ENCODE peak calls at places on chromosomes 5 and 9, in six cellular contexts. Y, E, C, H, S and X are unnamed samples.

GRCh38 chr9:137237759-137238726 is 3.0 kb upstream of the TUBB4B start:
- DNase-seq in E (no peak), H (no peak), S (no peak), C (no peak), Y (no peak), X (peak; percentile 72)

GRCh38 chr5:140391732-140392131 is 9.9 kb upstream of the ANKHD1 start:
- DNase-seq in H (no peak), S (no peak), C (no peak), Y (no peak), E (no peak), X (no peak)

GRCh38 chr9:110588296-110588695 is 8.8 kb upstream of the SVEP1 start:
- DNase-seq in Y (no peak), C (no peak), S (no peak), E (no peak), H (no peak), X (no peak)

GRCh38 chr5:175109058-175109755 is 334.8 kb downstream of the DRD1 start:
- DNase-seq in S (no peak), E (no peak), C (no peak), H (no peak), Y (no peak), X (no peak)

GRCh38 chr9:137303031-137303892 is 1.2 kb upstream of the NRARP start:
- DNase-seq in Y (no peak), E (peak; percentile 51), C (no peak), H (peak; percentile 70), S (peak; percentile 42), X (peak; percentile 81)

GRCh38 chr5:58245479-58245845 is 214.4 kb downstream of the PLK2 start:
- DNase-seq in H (no peak), S (no peak), C (no peak), E (no peak), Y (no peak), X (no peak)

GRCh38 chr5:53942724-53943123 is 367.6 kb downstream of the ARL15 start:
- DNase-seq in Y (no peak), E (no peak), H (no peak), S (no peak), C (no peak), X (no peak)

GRCh38 chr5:84228266-84228665 is 156.4 kb downstream of the EDIL3 start:
- DNase-seq in H (no peak), S (no peak), E (no peak), Y (no peak), C (no peak), X (no peak)

GRCh38 chr5:164119806-164120440 is 614.5 kb downstream of the MAT2B start:
- DNase-seq in H (peak; percentile 58), E (no peak), C (no peak), Y (peak; percentile 30), S (peak; percentile 72), X (no peak)

GRCh38 chr5:159444441-159445082 is 114.3 kb upstream of the IL12B start:
- DNase-seq in Y (peak; percentile 48), S (no peak), H (peak; percentile 66), E (no peak), C (no peak), X (no peak)

GRCh38 chr9:93580654-93581380 is 4.4 kb downstream of the PHF2 start:
- DNase-seq in E (no peak), C (no peak), Y (peak; percentile 72), H (no peak), S (no peak), X (peak; percentile 34)

GRCh38 chr5:154058055-154059038 is 19.6 kb downstream of the MFAP3 start:
- DNase-seq in H (no peak), E (no peak), Y (no peak), C (no peak), S (peak; percentile 49), X (no peak)

GRCh38 chr5:45521067-45521466 is 175.1 kb downstream of the HCN1 start:
- DNase-seq in C (no peak), Y (peak; percentile 2), E (no peak), H (peak; percentile 87), S (peak; percentile 13), X (peak; percentile 51)

GRCh38 chr5:96463106-96463505 is 30.1 kb upstream of the PCSK1 start:
- DNase-seq in S (no peak), H (no peak), E (no peak), Y (no peak), C (no peak), X (no peak)

GRCh38 chr5:110441035-110441434 is 285.4 kb downstream of the TMEM232 start:
- DNase-seq in Y (peak; percentile 37), E (no peak), H (peak; percentile 85), C (peak; percentile 2), S (no peak), X (no peak)

GRCh38 chr9:33151007-33151557 is 16.1 kb downstream of the B4GALT1 start:
- DNase-seq in C (no peak), Y (peak; percentile 63), H (no peak), S (peak; percentile 61), E (peak; percentile 73), X (no peak)

GRCh38 chr5:151773979-151774378 is 2.2 kb downstream of the G3BP1 start:
- DNase-seq in C (no peak), E (no peak), H (no peak), Y (no peak), S (no peak), X (no peak)

DNA sequence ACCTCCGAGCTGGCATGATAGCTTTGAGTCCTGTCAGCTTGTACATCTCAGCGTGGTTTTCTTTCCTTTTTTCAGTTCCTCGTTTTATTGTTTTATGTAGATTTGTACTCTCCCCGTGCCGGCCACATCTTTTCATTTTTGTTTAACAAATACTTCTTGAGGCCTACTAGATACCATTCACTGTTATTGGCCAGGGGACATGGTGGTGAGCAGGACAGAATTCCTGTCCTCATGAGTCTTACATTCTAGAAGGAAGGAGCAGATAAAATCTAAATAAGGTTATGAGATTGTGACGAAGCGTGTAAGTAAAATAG is 1.2 kb downstream of the UGCG start:
- DNase-seq in E (no peak), S (peak; percentile 10), C (no peak), H (no peak), Y (no peak), X (no peak)
- H3K4me1 ChIP-seq in E (peaks cover 17% of the 10 kb centered on the region), S (peaks cover 33% of the 10 kb centered on the region), C (peaks cover 35% of the 10 kb centered on the region), H (peaks cover 29% of the 10 kb centered on the region), Y (peaks cover 60% of the 10 kb centered on the region), X (peaks cover 24% of the 10 kb centered on the region)

DNA sequence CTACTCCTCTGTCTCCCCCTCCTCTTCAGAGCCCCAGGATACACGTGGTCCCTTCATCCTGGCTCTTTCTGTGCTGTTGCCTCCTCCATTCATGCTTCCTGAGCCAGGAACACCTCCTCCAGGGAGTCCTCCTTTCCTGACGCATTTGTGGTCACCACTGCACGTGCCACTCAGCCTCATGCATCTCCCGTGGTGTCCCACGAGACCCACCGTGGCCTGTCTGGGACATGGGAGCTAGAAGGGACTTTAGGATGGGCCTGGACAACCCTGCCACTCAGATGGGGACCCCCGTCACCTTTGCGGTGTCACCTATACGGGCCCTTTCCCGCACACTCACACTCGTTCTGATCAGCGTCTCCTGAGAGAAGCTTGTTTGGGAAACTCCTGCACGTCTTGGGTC is 6.7 kb downstream of the GLIPR2 start:
- DNase-seq in S (no peak), Y (no peak), E (no peak), C (no peak), H (no peak), X (no peak)
- H3K4me1 ChIP-seq in S (no peaks in the 10 kb centered on the region), Y (peaks cover 16% of the 10 kb centered on the region), E (peaks cover 6% of the 10 kb centered on the region), C (no peaks in the 10 kb centered on the region), H (no peaks in the 10 kb centered on the region), X (peaks cover 30% of the 10 kb centered on the region)

GRCh38 chr5:176550275-176550831 is 1.2 kb downstream of the CDHR2 start:
- DNase-seq in S (no peak), C (no peak), E (no peak), Y (no peak), H (no peak), X (peak; percentile 56)
- H3K4me1 ChIP-seq in S (no peaks in the 10 kb centered on the region), C (peaks cover 32% of the 10 kb centered on the region), E (no peaks in the 10 kb centered on the region), Y (peaks cover 55% of the 10 kb centered on the region), H (no peaks in the 10 kb centered on the region), X (peaks cover 25% of the 10 kb centered on the region)

DNA sequence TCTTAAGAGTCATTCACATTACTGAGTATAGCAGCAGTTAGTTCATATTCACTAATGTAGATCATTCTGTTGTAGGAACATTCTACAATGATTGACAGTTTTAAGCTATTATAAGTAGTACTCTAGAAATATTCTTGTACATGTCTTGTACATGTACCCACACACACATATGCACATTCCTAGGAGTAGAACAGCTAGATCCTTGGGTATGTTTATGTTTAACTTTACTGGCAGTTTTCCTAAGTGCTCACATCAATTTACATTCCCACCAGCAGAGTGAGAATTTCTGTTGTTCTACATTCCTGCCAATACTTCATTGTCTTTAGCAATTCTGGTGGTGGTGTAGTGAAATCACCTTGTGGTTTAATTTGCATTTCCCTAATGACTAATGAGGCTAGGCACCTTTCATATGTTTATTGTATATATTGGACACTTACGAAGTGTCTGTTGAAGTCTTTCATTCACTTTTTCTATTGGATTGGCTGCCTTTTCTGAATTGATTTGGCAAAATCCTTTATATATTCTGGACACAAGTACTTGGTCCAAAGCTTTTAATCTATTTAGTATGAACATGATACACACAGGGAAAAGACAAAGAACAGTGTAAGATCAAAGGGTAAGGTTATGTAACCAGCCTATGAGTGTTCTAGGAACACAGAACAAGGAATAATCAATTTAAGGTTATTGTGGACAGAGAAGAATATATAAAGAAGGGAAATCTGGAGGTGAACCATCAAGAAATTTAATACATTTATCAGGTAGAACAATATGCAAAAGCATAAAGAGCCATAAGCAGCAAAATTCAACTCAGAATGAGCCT is 95.6 kb downstream of the MLLT3 start:
- DNase-seq in S (no peak), H (peak; percentile 52), Y (peak; percentile 17), E (no peak), C (no peak), X (no peak)
- H3K4me1 ChIP-seq in S (no peaks in the 10 kb centered on the region), H (no peaks in the 10 kb centered on the region), Y (peaks cover 13% of the 10 kb centered on the region), E (no peaks in the 10 kb centered on the region), C (no peaks in the 10 kb centered on the region), X (peaks cover 10% of the 10 kb centered on the region)